ENCODE peak calls at places on chromosomes 3 and 15, in ten cellular contexts. One of them, this sample, is unnamed.

GRCh38 chr3:113166719-113167492 is 44.5 kb upstream of the BOC start:
- DNase-seq in colonic mucosa: no peak
- DNase-seq in MM.1S: no peak
- DNase-seq in mucosa of descending colon: peak
- DNase-seq in dorsolateral prefrontal cortex: peak
- DNase-seq in transverse colon: peak
- DNase-seq in IMR-90: peak
- DNase-seq in A673: peak
- DNase-seq in Panc1: no peak
- DNase-seq in hepatocyte: peak
- DNase-seq in this sample: peak

GRCh38 chr3:79278681-79279080 is 489.1 kb downstream of the ROBO1 start:
- DNase-seq in colonic mucosa: no peak
- DNase-seq in MM.1S: no peak
- DNase-seq in mucosa of descending colon: no peak
- DNase-seq in dorsolateral prefrontal cortex: no peak
- DNase-seq in transverse colon: no peak
- DNase-seq in IMR-90: peak
- DNase-seq in A673: no peak
- DNase-seq in Panc1: no peak
- DNase-seq in hepatocyte: no peak
- DNase-seq in this sample: no peak

GRCh38 chr3:39707314-39707909 is 102.0 kb upstream of the MYRIP start:
- DNase-seq in colonic mucosa: no peak
- DNase-seq in MM.1S: peak
- DNase-seq in mucosa of descending colon: no peak
- DNase-seq in dorsolateral prefrontal cortex: no peak
- DNase-seq in transverse colon: no peak
- DNase-seq in IMR-90: peak
- DNase-seq in A673: peak
- DNase-seq in Panc1: no peak
- DNase-seq in hepatocyte: peak
- DNase-seq in this sample: peak

GRCh38 chr15:65920825-65921309 is 51.6 kb downstream of the RAB11A start:
- DNase-seq in colonic mucosa: no peak
- DNase-seq in MM.1S: no peak
- DNase-seq in mucosa of descending colon: no peak
- DNase-seq in dorsolateral prefrontal cortex: no peak
- DNase-seq in transverse colon: no peak
- DNase-seq in IMR-90: no peak
- DNase-seq in A673: no peak
- DNase-seq in Panc1: no peak
- DNase-seq in hepatocyte: no peak
- DNase-seq in this sample: peak

GRCh38 chr3:11140054-11140712 is 14.1 kb upstream of the HRH1 start:
- DNase-seq in colonic mucosa: peak
- DNase-seq in MM.1S: no peak
- DNase-seq in mucosa of descending colon: peak
- DNase-seq in dorsolateral prefrontal cortex: no peak
- DNase-seq in transverse colon: peak
- DNase-seq in IMR-90: no peak
- DNase-seq in A673: no peak
- DNase-seq in Panc1: no peak
- DNase-seq in hepatocyte: peak
- DNase-seq in this sample: no peak

GRCh38 chr15:20345401-20345958 is 196.1 kb downstream of the GOLGA6L6 start:
- DNase-seq in colonic mucosa: no peak
- DNase-seq in MM.1S: peak
- DNase-seq in mucosa of descending colon: peak
- DNase-seq in dorsolateral prefrontal cortex: no peak
- DNase-seq in transverse colon: no peak
- DNase-seq in IMR-90: no peak
- DNase-seq in A673: no peak
- DNase-seq in Panc1: no peak
- DNase-seq in hepatocyte: peak
- DNase-seq in this sample: no peak

GRCh38 chr3:152298393-152299242 is 29.9 kb downstream of the MBNL1 start:
- DNase-seq in colonic mucosa: peak
- DNase-seq in MM.1S: no peak
- DNase-seq in mucosa of descending colon: peak
- DNase-seq in dorsolateral prefrontal cortex: no peak
- DNase-seq in transverse colon: peak
- DNase-seq in IMR-90: peak
- DNase-seq in A673: peak
- DNase-seq in Panc1: peak
- DNase-seq in hepatocyte: peak
- DNase-seq in this sample: peak

GRCh38 chr15:77870195-77871065 is 207.1 kb downstream of the TBC1D2B start:
- DNase-seq in colonic mucosa: peak
- DNase-seq in MM.1S: peak
- DNase-seq in mucosa of descending colon: peak
- DNase-seq in dorsolateral prefrontal cortex: peak
- DNase-seq in transverse colon: peak
- DNase-seq in IMR-90: peak
- DNase-seq in A673: peak
- DNase-seq in Panc1: peak
- DNase-seq in hepatocyte: peak
- DNase-seq in this sample: peak

GRCh38 chr3:82311901-82312300 is 550.5 kb upstream of the GBE1 start:
- DNase-seq in colonic mucosa: no peak
- DNase-seq in MM.1S: no peak
- DNase-seq in mucosa of descending colon: no peak
- DNase-seq in dorsolateral prefrontal cortex: no peak
- DNase-seq in transverse colon: no peak
- DNase-seq in IMR-90: no peak
- DNase-seq in A673: no peak
- DNase-seq in Panc1: no peak
- DNase-seq in hepatocyte: no peak
- DNase-seq in this sample: no peak

GRCh38 chr15:61206767-61207166 is 22.3 kb downstream of the RORA start:
- DNase-seq in colonic mucosa: no peak
- DNase-seq in MM.1S: no peak
- DNase-seq in mucosa of descending colon: no peak
- DNase-seq in dorsolateral prefrontal cortex: no peak
- DNase-seq in transverse colon: no peak
- DNase-seq in IMR-90: no peak
- DNase-seq in A673: no peak
- DNase-seq in Panc1: no peak
- DNase-seq in hepatocyte: no peak
- DNase-seq in this sample: no peak
- H3K4me3 ChIP-seq in colonic mucosa: no peak
- H3K4me3 ChIP-seq in MM.1S: no peak
- H3K4me3 ChIP-seq in mucosa of descending colon: no peak
- H3K4me3 ChIP-seq in dorsolateral prefrontal cortex: no peak
- H3K4me3 ChIP-seq in transverse colon: no peak
- H3K4me3 ChIP-seq in IMR-90: no peak
- H3K4me3 ChIP-seq in A673: no peak
- H3K4me3 ChIP-seq in Panc1: no peak
- H3K4me3 ChIP-seq in hepatocyte: no peak
- H3K4me3 ChIP-seq in this sample: no peak

DNA sequence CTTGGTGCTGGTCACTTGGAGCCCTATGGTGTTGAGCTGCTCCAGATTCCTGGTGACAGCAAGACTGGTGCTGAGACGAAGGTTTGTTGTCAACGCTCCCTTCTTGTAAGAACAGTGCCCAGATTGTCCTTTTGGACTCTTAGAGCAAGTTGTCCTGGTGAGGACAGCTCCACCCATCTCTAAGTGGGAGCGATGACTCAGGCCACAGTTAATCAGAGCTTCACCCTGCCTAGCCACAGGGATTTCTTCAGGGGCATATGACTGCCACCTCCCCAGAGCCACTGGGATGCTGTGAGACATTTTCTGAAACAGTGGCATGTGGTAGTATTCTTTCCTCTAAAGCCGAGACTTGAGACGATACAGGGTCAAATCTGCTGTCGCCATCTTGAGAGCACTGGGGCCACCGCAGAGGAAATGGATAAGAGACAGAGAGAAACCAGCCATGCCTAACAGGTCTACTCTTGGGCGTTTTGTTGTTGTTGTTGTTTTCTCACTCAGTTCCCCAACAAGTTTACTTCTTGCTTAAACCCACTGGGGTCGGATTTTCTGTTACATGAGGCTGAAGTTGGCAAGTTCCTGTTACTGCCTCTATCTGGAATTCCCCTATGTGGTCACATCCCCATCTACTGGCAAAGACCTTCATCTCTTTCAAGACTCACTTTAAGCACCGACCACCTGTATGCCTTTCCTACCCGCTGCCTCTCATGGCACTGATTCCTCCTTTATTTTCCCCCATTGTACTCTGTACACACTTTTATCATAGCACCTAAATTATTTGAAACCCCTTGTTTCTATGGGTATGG is 16.0 kb upstream of the PCOLCE2 start:
- DNase-seq in colonic mucosa: peak
- DNase-seq in MM.1S: peak
- DNase-seq in mucosa of descending colon: peak
- DNase-seq in dorsolateral prefrontal cortex: no peak
- DNase-seq in transverse colon: peak
- DNase-seq in IMR-90: no peak
- DNase-seq in A673: peak
- DNase-seq in Panc1: no peak
- DNase-seq in hepatocyte: peak
- DNase-seq in this sample: no peak
- TF ChIP-seq CTCF in colonic mucosa: no peak
- TF ChIP-seq CTCF in MM.1S: peak
- TF ChIP-seq CTCF in mucosa of descending colon: no peak
- TF ChIP-seq CTCF in dorsolateral prefrontal cortex: no peak
- TF ChIP-seq CTCF in transverse colon: no peak
- TF ChIP-seq CTCF in IMR-90: no peak
- TF ChIP-seq CTCF in A673: peak
- TF ChIP-seq CTCF in Panc1: no peak
- TF ChIP-seq CTCF in hepatocyte: no peak
- TF ChIP-seq CTCF in this sample: no peak

DNA sequence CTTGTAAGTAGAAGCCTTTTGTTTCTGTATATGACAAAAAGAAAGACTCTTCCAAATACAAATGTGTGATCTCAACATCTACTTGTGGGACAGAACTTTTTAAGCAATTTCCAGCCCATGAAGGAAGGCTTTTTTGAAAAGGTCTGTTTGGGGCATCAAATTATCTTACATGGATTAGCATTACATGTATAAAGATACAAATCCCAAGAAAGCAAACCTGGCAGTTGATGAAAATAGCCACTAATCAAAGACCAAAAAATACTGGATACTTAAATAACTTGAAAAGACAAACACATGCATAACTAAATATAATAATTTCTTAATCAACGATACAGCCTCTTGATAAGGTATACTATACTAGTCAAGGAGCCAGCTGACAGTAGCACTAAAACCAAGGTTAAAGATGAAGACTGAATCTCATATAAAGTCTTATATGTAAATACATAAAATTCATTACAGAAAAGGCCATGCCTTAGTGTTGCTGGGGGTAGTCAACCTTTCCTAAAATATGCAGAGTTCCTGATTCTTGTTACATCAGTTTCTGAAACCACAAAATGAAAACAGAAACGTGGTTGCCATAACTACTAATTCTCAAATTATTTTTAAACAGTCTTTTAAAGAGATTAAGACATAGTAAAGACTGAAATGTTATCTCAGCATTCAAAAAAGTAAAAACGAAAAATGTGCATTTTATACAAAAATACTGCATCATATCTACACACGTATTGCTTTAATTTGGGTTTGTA is 2.0 kb downstream of the ANKRD28 start:
- DNase-seq in colonic mucosa: no peak
- DNase-seq in MM.1S: peak
- DNase-seq in mucosa of descending colon: no peak
- DNase-seq in dorsolateral prefrontal cortex: no peak
- DNase-seq in transverse colon: no peak
- DNase-seq in IMR-90: peak
- DNase-seq in A673: peak
- DNase-seq in Panc1: no peak
- DNase-seq in hepatocyte: no peak
- DNase-seq in this sample: peak
- H3K4me3 ChIP-seq in colonic mucosa: no peak
- H3K4me3 ChIP-seq in MM.1S: peak
- H3K4me3 ChIP-seq in mucosa of descending colon: no peak
- H3K4me3 ChIP-seq in dorsolateral prefrontal cortex: peak
- H3K4me3 ChIP-seq in transverse colon: peak
- H3K4me3 ChIP-seq in IMR-90: peak
- H3K4me3 ChIP-seq in A673: peak
- H3K4me3 ChIP-seq in Panc1: peak
- H3K4me3 ChIP-seq in hepatocyte: peak
- H3K4me3 ChIP-seq in this sample: peak

GRCh38 chr15:68818088-68818670 is 2.5 kb downstream of the ANP32A start:
- DNase-seq in colonic mucosa: peak
- DNase-seq in MM.1S: peak
- DNase-seq in mucosa of descending colon: peak
- DNase-seq in dorsolateral prefrontal cortex: no peak
- DNase-seq in transverse colon: peak
- DNase-seq in IMR-90: peak
- DNase-seq in A673: peak
- DNase-seq in Panc1: no peak
- DNase-seq in hepatocyte: peak
- DNase-seq in this sample: peak
- TF ChIP-seq CTCF in colonic mucosa: no peak
- TF ChIP-seq CTCF in MM.1S: no peak
- TF ChIP-seq CTCF in mucosa of descending colon: no peak
- TF ChIP-seq CTCF in dorsolateral prefrontal cortex: no peak
- TF ChIP-seq CTCF in transverse colon: no peak
- TF ChIP-seq CTCF in IMR-90: no peak
- TF ChIP-seq CTCF in A673: no peak
- TF ChIP-seq CTCF in Panc1: no peak
- TF ChIP-seq CTCF in hepatocyte: no peak
- TF ChIP-seq CTCF in this sample: no peak